ENCODE peak calls at places on chromosome 20, in four cellular contexts. One of them, this sample, is unnamed.

GRCh38 chr20:47620808-47621805 is 119.4 kb downstream of the NCOA3 start:
- DNase-seq in WTC11: no peak
- DNase-seq in choroid plexus epithelial cell: peak
- DNase-seq in AG04450: peak
- DNase-seq in this sample: no peak

GRCh38 chr20:1185781-1186334 is 1.1 kb upstream of the TMEM74B start:
- DNase-seq in WTC11: peak
- DNase-seq in choroid plexus epithelial cell: peak
- DNase-seq in AG04450: no peak
- DNase-seq in this sample: peak

GRCh38 chr20:37426106-37426505 is 80.2 kb downstream of the SRC start:
- DNase-seq in AG04450: no peak
- DNase-seq in choroid plexus epithelial cell: no peak
- DNase-seq in WTC11: no peak
- DNase-seq in this sample: no peak

GRCh38 chr20:58670659-58671058 is 19.6 kb downstream of the STX16 start:
- DNase-seq in AG04450: no peak
- DNase-seq in WTC11: no peak
- DNase-seq in choroid plexus epithelial cell: no peak
- DNase-seq in this sample: no peak

GRCh38 chr20:3309226-3309625 is 70.2 kb upstream of the SLC4A11 start:
- DNase-seq in choroid plexus epithelial cell: no peak
- DNase-seq in AG04450: no peak
- DNase-seq in WTC11: no peak
- DNase-seq in this sample: no peak

GRCh38 chr20:63280371-63280770 is 7.8 kb downstream of the ARFGAP1 start:
- DNase-seq in WTC11: no peak
- DNase-seq in AG04450: no peak
- DNase-seq in choroid plexus epithelial cell: no peak
- DNase-seq in this sample: no peak

GRCh38 chr20:32752458-32753250 is 9.4 kb upstream of the COMMD7 start:
- DNase-seq in choroid plexus epithelial cell: peak
- DNase-seq in WTC11: no peak
- DNase-seq in AG04450: peak
- DNase-seq in this sample: no peak

GRCh38 chr20:23050847-23051627 is 1.6 kb upstream of the THBD start:
- DNase-seq in AG04450: peak
- DNase-seq in WTC11: peak
- DNase-seq in choroid plexus epithelial cell: peak
- DNase-seq in this sample: peak

GRCh38 chr20:44536139-44536538 is 14.3 kb upstream of the SERINC3 start:
- DNase-seq in WTC11: no peak
- DNase-seq in choroid plexus epithelial cell: no peak
- DNase-seq in AG04450: no peak
- DNase-seq in this sample: no peak

GRCh38 chr20:58618694-58619540 is 32.2 kb upstream of the STX16 start:
- DNase-seq in AG04450: peak
- DNase-seq in choroid plexus epithelial cell: peak
- DNase-seq in WTC11: peak
- DNase-seq in this sample: peak

GRCh38 chr20:59043698-59044097 is 1.1 kb upstream of the PRELID3B start:
- DNase-seq in AG04450: no peak
- DNase-seq in WTC11: no peak
- DNase-seq in choroid plexus epithelial cell: no peak
- DNase-seq in this sample: no peak

GRCh38 chr20:9608639-9609440 is 94.5 kb downstream of the LAMP5 start:
- DNase-seq in AG04450: no peak
- DNase-seq in choroid plexus epithelial cell: no peak
- DNase-seq in WTC11: no peak
- DNase-seq in this sample: no peak

GRCh38 chr20:4683261-4683660 is 38.4 kb upstream of the PRND start:
- DNase-seq in WTC11: no peak
- DNase-seq in choroid plexus epithelial cell: no peak
- DNase-seq in AG04450: no peak
- DNase-seq in this sample: no peak

GRCh38 chr20:34549291-34549928 is 9.1 kb upstream of the MAP1LC3A start:
- DNase-seq in choroid plexus epithelial cell: no peak
- DNase-seq in WTC11: peak
- DNase-seq in AG04450: no peak
- DNase-seq in this sample: peak

This sample was measured in Right ventricle myocardium superior.